ENCODE peak calls at places on chromosomes 13 and 19, in six cellular contexts. One of them, this sample, is unnamed.

GRCh38 chr19:51131780-51132680 is 7.3 kb downstream of the SIGLEC9 start:
- DNase-seq in AG10803: peak
- DNase-seq in astrocyte of the spinal cord: peak
- DNase-seq in fibroblast of lung: no peak
- DNase-seq in cardiac fibroblast: peak
- DNase-seq in epithelial cell of esophagus: no peak
- DNase-seq in this sample: no peak

GRCh38 chr13:80297094-80297493 is 43.8 kb downstream of the SPRY2 start:
- DNase-seq in AG10803: no peak
- DNase-seq in astrocyte of the spinal cord: no peak
- DNase-seq in fibroblast of lung: no peak
- DNase-seq in cardiac fibroblast: no peak
- DNase-seq in epithelial cell of esophagus: no peak
- DNase-seq in this sample: no peak

GRCh38 chr13:28320884-28321574 is 173.9 kb downstream of the FLT1 start:
- DNase-seq in AG10803: no peak
- DNase-seq in astrocyte of the spinal cord: no peak
- DNase-seq in fibroblast of lung: no peak
- DNase-seq in cardiac fibroblast: no peak
- DNase-seq in epithelial cell of esophagus: no peak
- DNase-seq in this sample: no peak

GRCh38 chr13:27730191-27730590 is 62.1 kb upstream of the GSX1 start:
- DNase-seq in AG10803: no peak
- DNase-seq in astrocyte of the spinal cord: no peak
- DNase-seq in fibroblast of lung: no peak
- DNase-seq in cardiac fibroblast: no peak
- DNase-seq in epithelial cell of esophagus: no peak
- DNase-seq in this sample: no peak

GRCh38 chr19:6808494-6808893 is 36.0 kb downstream of the VAV1 start:
- DNase-seq in AG10803: no peak
- DNase-seq in astrocyte of the spinal cord: no peak
- DNase-seq in fibroblast of lung: no peak
- DNase-seq in cardiac fibroblast: no peak
- DNase-seq in epithelial cell of esophagus: no peak
- DNase-seq in this sample: no peak

GRCh38 chr13:106210327-106210726 is 325.1 kb downstream of the EFNB2 start:
- DNase-seq in AG10803: no peak
- DNase-seq in astrocyte of the spinal cord: no peak
- DNase-seq in fibroblast of lung: peak
- DNase-seq in cardiac fibroblast: no peak
- DNase-seq in epithelial cell of esophagus: no peak
- DNase-seq in this sample: no peak

GRCh38 chr19:1421218-1421957 is 14.0 kb downstream of the DAZAP1 start:
- DNase-seq in AG10803: no peak
- DNase-seq in astrocyte of the spinal cord: no peak
- DNase-seq in fibroblast of lung: no peak
- DNase-seq in cardiac fibroblast: no peak
- DNase-seq in epithelial cell of esophagus: no peak
- DNase-seq in this sample: no peak

GRCh38 chr19:55069137-55069858 is 6.3 kb upstream of the RDH13 start:
- DNase-seq in AG10803: no peak
- DNase-seq in astrocyte of the spinal cord: peak
- DNase-seq in fibroblast of lung: peak
- DNase-seq in cardiac fibroblast: peak
- DNase-seq in epithelial cell of esophagus: peak
- DNase-seq in this sample: no peak

GRCh38 chr19:15118248-15118647 is 11.0 kb downstream of the SYDE1 start:
- DNase-seq in AG10803: no peak
- DNase-seq in astrocyte of the spinal cord: no peak
- DNase-seq in fibroblast of lung: no peak
- DNase-seq in cardiac fibroblast: no peak
- DNase-seq in epithelial cell of esophagus: peak
- DNase-seq in this sample: no peak

GRCh38 chr19:36573020-36573947 is at the start of gene ZNF529:
- DNase-seq in AG10803: peak
- DNase-seq in astrocyte of the spinal cord: peak
- DNase-seq in fibroblast of lung: peak
- DNase-seq in cardiac fibroblast: peak
- DNase-seq in epithelial cell of esophagus: peak
- DNase-seq in this sample: peak

GRCh38 chr19:17125052-17125727 is 49.6 kb downstream of the MYO9B start:
- DNase-seq in AG10803: peak
- DNase-seq in astrocyte of the spinal cord: peak
- DNase-seq in fibroblast of lung: peak
- DNase-seq in cardiac fibroblast: no peak
- DNase-seq in epithelial cell of esophagus: no peak
- DNase-seq in this sample: no peak

GRCh38 chr13:48496796-48497195 is 36.1 kb downstream of the RCBTB2 start:
- DNase-seq in AG10803: no peak
- DNase-seq in astrocyte of the spinal cord: no peak
- DNase-seq in fibroblast of lung: no peak
- DNase-seq in cardiac fibroblast: no peak
- DNase-seq in epithelial cell of esophagus: no peak
- DNase-seq in this sample: no peak

GRCh38 chr19:10936661-10937084 is 8.1 kb downstream of the TIMM29 start:
- DNase-seq in AG10803: peak
- DNase-seq in astrocyte of the spinal cord: peak
- DNase-seq in fibroblast of lung: peak
- DNase-seq in cardiac fibroblast: peak
- DNase-seq in epithelial cell of esophagus: peak
- DNase-seq in this sample: peak

GRCh38 chr19:42919757-42920079 is 2.0 kb upstream of the PSG6 start:
- DNase-seq in AG10803: no peak
- DNase-seq in astrocyte of the spinal cord: no peak
- DNase-seq in fibroblast of lung: no peak
- DNase-seq in cardiac fibroblast: peak
- DNase-seq in epithelial cell of esophagus: no peak
- DNase-seq in this sample: no peak

GRCh38 chr13:49859568-49859967 is 67.1 kb upstream of the KPNA3 start:
- DNase-seq in AG10803: peak
- DNase-seq in astrocyte of the spinal cord: peak
- DNase-seq in fibroblast of lung: peak
- DNase-seq in cardiac fibroblast: peak
- DNase-seq in epithelial cell of esophagus: peak
- DNase-seq in this sample: peak

GRCh38 chr13:106520205-106521004 is 15.1 kb downstream of the EFNB2 start:
- DNase-seq in AG10803: peak
- DNase-seq in astrocyte of the spinal cord: peak
- DNase-seq in fibroblast of lung: no peak
- DNase-seq in cardiac fibroblast: peak
- DNase-seq in epithelial cell of esophagus: no peak
- DNase-seq in this sample: peak

GRCh38 chr19:56301152-56301551 is 13.5 kb downstream of the ZSCAN5A start:
- DNase-seq in AG10803: no peak
- DNase-seq in astrocyte of the spinal cord: no peak
- DNase-seq in fibroblast of lung: no peak
- DNase-seq in cardiac fibroblast: peak
- DNase-seq in epithelial cell of esophagus: peak
- DNase-seq in this sample: no peak

GRCh38 chr19:15507068-15508034 is 974 bp upstream of the CYP4F22 start:
- DNase-seq in AG10803: no peak
- DNase-seq in astrocyte of the spinal cord: no peak
- DNase-seq in fibroblast of lung: no peak
- DNase-seq in cardiac fibroblast: no peak
- DNase-seq in epithelial cell of esophagus: no peak
- DNase-seq in this sample: no peak

GRCh38 chr19:53868892-53869804 is 1.5 kb downstream of the MYADM start:
- DNase-seq in AG10803: peak
- DNase-seq in astrocyte of the spinal cord: peak
- DNase-seq in fibroblast of lung: peak
- DNase-seq in cardiac fibroblast: peak
- DNase-seq in epithelial cell of esophagus: peak
- DNase-seq in this sample: peak

GRCh38 chr19:18320865-18321728 is 1.8 kb downstream of the LSM4 start:
- DNase-seq in AG10803: no peak
- DNase-seq in astrocyte of the spinal cord: no peak
- DNase-seq in fibroblast of lung: no peak
- DNase-seq in cardiac fibroblast: no peak
- DNase-seq in epithelial cell of esophagus: no peak
- DNase-seq in this sample: no peak

GRCh38 chr19:51793994-51794393 is 963 bp upstream of the FPR3 start:
- DNase-seq in AG10803: no peak
- DNase-seq in astrocyte of the spinal cord: no peak
- DNase-seq in fibroblast of lung: no peak
- DNase-seq in cardiac fibroblast: no peak
- DNase-seq in epithelial cell of esophagus: no peak
- DNase-seq in this sample: no peak

GRCh38 chr19:13044160-13044853 is 49.0 kb downstream of the NFIX start:
- DNase-seq in AG10803: no peak
- DNase-seq in astrocyte of the spinal cord: peak
- DNase-seq in fibroblast of lung: peak
- DNase-seq in cardiac fibroblast: peak
- DNase-seq in epithelial cell of esophagus: peak
- DNase-seq in this sample: no peak

GRCh38 chr19:40622773-40623075 is 21.6 kb downstream of the LTBP4 start:
- DNase-seq in AG10803: no peak
- DNase-seq in astrocyte of the spinal cord: no peak
- DNase-seq in fibroblast of lung: no peak
- DNase-seq in cardiac fibroblast: no peak
- DNase-seq in epithelial cell of esophagus: no peak
- DNase-seq in this sample: no peak

GRCh38 chr13:76634431-76635191 is 251.6 kb downstream of the KCTD12 start:
- DNase-seq in AG10803: no peak
- DNase-seq in astrocyte of the spinal cord: no peak
- DNase-seq in fibroblast of lung: no peak
- DNase-seq in cardiac fibroblast: no peak
- DNase-seq in epithelial cell of esophagus: no peak
- DNase-seq in this sample: no peak

GRCh38 chr19:6718111-6718740 is 2.2 kb downstream of the C3 start:
- DNase-seq in AG10803: no peak
- DNase-seq in astrocyte of the spinal cord: no peak
- DNase-seq in fibroblast of lung: no peak
- DNase-seq in cardiac fibroblast: no peak
- DNase-seq in epithelial cell of esophagus: no peak
- DNase-seq in this sample: no peak

GRCh38 chr19:40673377-40673776 is 17.1 kb downstream of the NUMBL start:
- DNase-seq in AG10803: no peak
- DNase-seq in astrocyte of the spinal cord: no peak
- DNase-seq in fibroblast of lung: no peak
- DNase-seq in cardiac fibroblast: no peak
- DNase-seq in epithelial cell of esophagus: no peak
- DNase-seq in this sample: no peak

GRCh38 chr13:40119852-40120251 is 464.4 kb downstream of the COG6 start:
- DNase-seq in AG10803: no peak
- DNase-seq in astrocyte of the spinal cord: no peak
- DNase-seq in fibroblast of lung: no peak
- DNase-seq in cardiac fibroblast: no peak
- DNase-seq in epithelial cell of esophagus: no peak
- DNase-seq in this sample: no peak
- TF ChIP-seq CTCF in AG10803: no peak
- TF ChIP-seq CTCF in astrocyte of the spinal cord: no peak
- TF ChIP-seq CTCF in fibroblast of lung: no peak
- TF ChIP-seq CTCF in cardiac fibroblast: no peak
- TF ChIP-seq CTCF in epithelial cell of esophagus: no peak
- TF ChIP-seq CTCF in this sample: no peak

DNA sequence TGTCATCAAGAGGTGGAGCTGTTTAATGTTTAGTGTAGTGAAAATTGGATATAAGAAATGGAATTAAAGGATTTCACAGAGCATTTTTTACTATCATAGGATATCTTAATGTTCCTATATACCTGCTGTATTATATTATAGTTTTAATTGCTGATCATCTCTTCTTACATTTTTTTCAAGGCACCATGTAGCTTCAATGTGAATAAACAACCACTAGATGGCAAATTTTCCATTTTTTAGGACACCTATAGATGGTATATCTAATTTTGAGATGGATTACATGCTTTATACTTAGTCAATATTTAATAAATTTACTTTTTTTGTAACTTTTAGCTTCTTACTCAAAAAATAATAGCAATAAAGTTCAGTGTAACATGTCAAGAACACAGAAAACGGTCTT is 9.0 kb upstream of the ATXN8OS start:
- DNase-seq in AG10803: no peak
- DNase-seq in astrocyte of the spinal cord: peak
- DNase-seq in fibroblast of lung: no peak
- DNase-seq in cardiac fibroblast: peak
- DNase-seq in epithelial cell of esophagus: peak
- DNase-seq in this sample: no peak
- TF ChIP-seq CTCF in AG10803: peak
- TF ChIP-seq CTCF in astrocyte of the spinal cord: peak
- TF ChIP-seq CTCF in fibroblast of lung: peak
- TF ChIP-seq CTCF in cardiac fibroblast: peak
- TF ChIP-seq CTCF in epithelial cell of esophagus: peak
- TF ChIP-seq CTCF in this sample: peak

GRCh38 chr13:37769545-37769944 is 100.0 kb downstream of the TRPC4 start:
- DNase-seq in AG10803: no peak
- DNase-seq in astrocyte of the spinal cord: no peak
- DNase-seq in fibroblast of lung: no peak
- DNase-seq in cardiac fibroblast: no peak
- DNase-seq in epithelial cell of esophagus: no peak
- DNase-seq in this sample: no peak

GRCh38 chr13:37769078-37769477 is 100.5 kb downstream of the TRPC4 start:
- DNase-seq in AG10803: no peak
- DNase-seq in astrocyte of the spinal cord: no peak
- DNase-seq in fibroblast of lung: no peak
- DNase-seq in cardiac fibroblast: peak
- DNase-seq in epithelial cell of esophagus: peak
- DNase-seq in this sample: no peak
- TF ChIP-seq CTCF in AG10803: peak
- TF ChIP-seq CTCF in astrocyte of the spinal cord: peak
- TF ChIP-seq CTCF in fibroblast of lung: peak
- TF ChIP-seq CTCF in cardiac fibroblast: peak
- TF ChIP-seq CTCF in epithelial cell of esophagus: peak
- TF ChIP-seq CTCF in this sample: peak

GRCh38 chr19:39196860-39197562 is at the start of gene NCCRP1:
- DNase-seq in AG10803: no peak
- DNase-seq in astrocyte of the spinal cord: no peak
- DNase-seq in fibroblast of lung: no peak
- DNase-seq in cardiac fibroblast: no peak
- DNase-seq in epithelial cell of esophagus: no peak
- DNase-seq in this sample: no peak

GRCh38 chr19:39199025-39199424 is 2.3 kb downstream of the NCCRP1 start:
- DNase-seq in AG10803: peak
- DNase-seq in astrocyte of the spinal cord: peak
- DNase-seq in fibroblast of lung: peak
- DNase-seq in cardiac fibroblast: peak
- DNase-seq in epithelial cell of esophagus: no peak
- DNase-seq in this sample: peak

GRCh38 chr19:39196320-39196719 is 444 bp upstream of the NCCRP1 start:
- DNase-seq in AG10803: no peak
- DNase-seq in astrocyte of the spinal cord: no peak
- DNase-seq in fibroblast of lung: no peak
- DNase-seq in cardiac fibroblast: no peak
- DNase-seq in epithelial cell of esophagus: no peak
- DNase-seq in this sample: no peak

GRCh38 chr19:39195755-39196154 is 1.0 kb upstream of the NCCRP1 start:
- DNase-seq in AG10803: no peak
- DNase-seq in astrocyte of the spinal cord: no peak
- DNase-seq in fibroblast of lung: no peak
- DNase-seq in cardiac fibroblast: no peak
- DNase-seq in epithelial cell of esophagus: peak
- DNase-seq in this sample: no peak

DNA sequence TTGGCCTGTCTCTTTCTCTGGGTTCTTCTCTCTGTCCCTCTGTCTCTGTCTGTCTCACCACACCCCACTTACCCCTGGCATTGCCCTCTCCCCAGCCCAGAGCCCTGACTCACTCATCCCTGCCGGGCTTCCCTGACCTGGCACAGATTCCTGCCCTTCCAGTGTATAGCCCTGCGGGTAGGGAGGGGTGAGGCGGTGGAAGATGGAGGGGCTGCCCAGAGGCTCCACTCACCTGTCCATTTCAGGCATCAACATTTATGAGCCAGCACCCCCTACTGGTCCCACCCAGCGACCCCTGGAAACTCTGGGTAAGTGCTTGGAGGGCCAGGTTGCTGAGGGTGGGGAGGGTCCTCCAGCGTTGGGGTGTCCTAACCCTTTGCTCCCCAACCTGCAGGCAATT is 1.0 kb downstream of the NCCRP1 start:
- DNase-seq in AG10803: no peak
- DNase-seq in astrocyte of the spinal cord: no peak
- DNase-seq in fibroblast of lung: no peak
- DNase-seq in cardiac fibroblast: no peak
- DNase-seq in epithelial cell of esophagus: peak
- DNase-seq in this sample: no peak
- TF ChIP-seq CTCF in AG10803: no peak
- TF ChIP-seq CTCF in astrocyte of the spinal cord: no peak
- TF ChIP-seq CTCF in fibroblast of lung: no peak
- TF ChIP-seq CTCF in cardiac fibroblast: no peak
- TF ChIP-seq CTCF in epithelial cell of esophagus: no peak
- TF ChIP-seq CTCF in this sample: peak